ENCODE peak calls at places on chromosome 14, in eight cellular contexts. I, O, P, U, J, N, C and F are unnamed samples.

GRCh38 chr14:96039633-96040311 is 610 bp downstream of the C14orf132 start:
- DNase-seq in I (no peak), O (peak), P (no peak), U (peak), J (no peak), N (no peak), C (peak), F (no peak)

GRCh38 chr14:92516966-92517350 is 3.4 kb downstream of the RIN3 start:
- DNase-seq in I (no peak), O (no peak), P (no peak), U (no peak), J (peak), N (no peak), C (no peak), F (no peak)

GRCh38 chr14:62209287-62209899 is 447.2 kb downstream of the SNAPC1 start:
- DNase-seq in I (no peak), O (no peak), P (no peak), U (peak), J (no peak), N (no peak), C (peak), F (no peak)

GRCh38 chr14:67240168-67240932 is 885 bp upstream of the PALS1 start:
- DNase-seq in I (no peak), O (peak), P (no peak), U (peak), J (peak), N (no peak), C (no peak), F (peak)

GRCh38 chr14:74618078-74618952 is 6.3 kb upstream of the LTBP2 start:
- DNase-seq in I (peak), O (peak), P (peak), U (peak), J (peak), N (peak), C (peak), F (no peak)

GRCh38 chr14:51482112-51482511 is 169.6 kb upstream of the FRMD6 start:
- DNase-seq in I (no peak), O (no peak), P (no peak), U (no peak), J (no peak), N (no peak), C (no peak), F (no peak)

GRCh38 chr14:91272341-91273272 is 28.1 kb upstream of the GPR68 start:
- DNase-seq in I (no peak), O (no peak), P (no peak), U (no peak), J (no peak), N (no peak), C (no peak), F (no peak)

GRCh38 chr14:87628129-87628528 is 364.9 kb downstream of the GALC start:
- DNase-seq in I (no peak), O (peak), P (no peak), U (peak), J (no peak), N (no peak), C (peak), F (peak)

GRCh38 chr14:85252011-85252410 is 277.9 kb upstream of the FLRT2 start:
- DNase-seq in I (no peak), O (no peak), P (no peak), U (peak), J (no peak), N (no peak), C (peak), F (no peak)

GRCh38 chr14:69880851-69881250 is 1.6 kb downstream of the SMOC1 start:
- DNase-seq in I (no peak), O (no peak), P (no peak), U (no peak), J (no peak), N (no peak), C (no peak), F (no peak)
- H3K4me3 ChIP-seq in I (no peak), O (peak), P (no peak), U (no peak), J (peak), N (no peak), C (no peak), F (no peak)

DNA sequence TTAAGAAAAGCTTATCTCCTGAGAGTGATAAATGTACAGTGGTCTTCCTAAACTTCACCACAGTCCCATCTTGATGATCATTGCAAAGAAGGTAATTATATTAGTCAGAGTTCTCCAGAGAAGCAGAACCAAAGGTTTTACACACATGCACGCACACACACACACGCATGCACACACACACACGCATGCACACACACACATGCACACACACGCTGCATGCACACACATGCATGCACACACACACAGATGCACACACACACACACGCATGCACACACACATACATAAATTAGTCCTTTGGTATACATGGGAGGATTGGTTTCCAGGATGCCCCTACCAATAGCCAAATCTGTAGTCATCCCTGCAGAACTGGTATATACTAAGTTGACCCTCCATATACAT is 580 bp downstream of the OR4E2 start:
- DNase-seq in I (no peak), O (no peak), P (no peak), U (no peak), J (no peak), N (no peak), C (no peak), F (no peak)
- H3K4me3 ChIP-seq in I (no peak), O (no peak), P (no peak), U (no peak), J (no peak), N (no peak), C (no peak), F (no peak)

DNA sequence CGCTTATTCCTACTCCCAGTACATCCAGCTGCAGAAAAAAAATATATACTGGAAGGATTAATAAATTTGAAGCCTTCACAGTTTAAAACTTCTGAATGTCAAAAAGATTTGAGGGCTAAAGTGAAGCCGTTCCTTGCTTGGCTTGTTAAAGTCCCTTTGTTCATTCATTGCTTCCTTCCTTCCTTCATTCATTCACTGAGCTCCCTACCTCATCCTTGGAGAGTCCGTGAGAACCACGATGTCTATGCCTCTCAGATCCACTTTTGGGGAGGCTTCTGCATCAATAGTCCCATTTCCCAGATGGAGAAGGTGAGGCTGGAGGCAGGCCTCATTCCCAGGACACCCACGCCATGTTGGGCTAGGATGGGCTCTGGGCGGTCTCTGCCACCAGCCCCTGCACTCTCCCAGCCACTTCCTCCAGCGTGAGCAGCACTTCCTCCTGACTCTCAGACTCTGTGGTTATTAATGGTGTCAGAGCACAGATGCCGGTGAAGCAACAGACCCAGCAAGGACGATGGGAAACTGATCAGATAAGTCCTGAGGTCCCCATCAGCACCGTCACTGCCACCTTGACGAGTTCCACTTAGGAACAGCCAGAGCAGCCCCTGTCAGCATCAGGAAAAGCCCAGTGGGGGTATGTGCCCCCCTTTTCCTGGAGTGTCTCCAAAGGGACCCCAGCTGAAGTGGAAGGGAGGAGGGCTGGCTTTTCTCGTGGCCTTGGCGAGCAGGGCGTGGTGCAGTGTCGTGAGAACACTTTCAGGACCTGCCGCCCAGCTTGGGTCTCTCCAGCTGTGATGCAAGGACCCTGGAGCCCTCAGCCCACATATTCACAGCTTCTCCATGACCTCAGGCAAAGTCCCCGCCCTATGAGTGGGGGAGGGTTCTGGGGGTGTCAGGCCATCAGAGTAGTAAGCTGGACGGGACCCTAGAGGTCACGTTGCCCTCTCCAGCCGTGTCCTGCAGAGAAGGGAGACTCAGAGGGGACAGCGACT is 21.2 kb downstream of the ASB2 start:
- DNase-seq in I (peak), O (no peak), P (peak), U (no peak), J (peak), N (no peak), C (no peak), F (no peak)
- H3K4me3 ChIP-seq in I (peak), O (no peak), P (no peak), U (no peak), J (peak), N (no peak), C (no peak), F (no peak)

DNA sequence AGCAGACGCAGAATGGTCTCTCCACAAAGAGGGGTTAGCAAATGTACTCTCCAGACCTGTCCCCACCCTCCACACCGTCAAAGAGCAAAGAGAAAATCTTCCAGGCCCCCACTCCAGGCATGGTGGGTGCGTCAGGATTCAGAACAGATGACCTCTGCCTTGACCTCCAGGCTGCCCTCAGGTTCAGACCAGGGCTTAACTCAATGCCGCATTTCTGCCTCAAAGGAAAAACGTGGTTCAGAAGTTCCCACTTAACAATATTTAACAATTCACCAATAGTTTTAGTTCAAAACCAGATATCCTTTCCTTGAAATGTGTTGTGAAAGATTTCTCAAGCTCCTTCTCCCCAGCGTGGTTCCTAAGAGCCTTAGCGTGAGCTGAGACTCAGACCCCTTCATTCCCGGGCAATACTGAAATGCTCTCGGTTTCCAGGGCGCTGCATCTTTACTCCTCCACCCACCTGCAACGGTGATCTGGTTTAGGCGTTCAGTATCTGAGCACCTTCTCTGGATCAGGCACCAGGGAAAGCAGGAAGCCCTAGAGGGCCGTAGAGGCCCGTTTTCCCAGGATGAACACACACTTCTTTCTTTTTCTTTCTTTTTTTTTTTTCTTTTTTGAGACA is 22.9 kb downstream of the HSP90AA1 start:
- DNase-seq in I (no peak), O (no peak), P (no peak), U (no peak), J (peak), N (no peak), C (no peak), F (no peak)
- H3K4me3 ChIP-seq in I (no peak), O (no peak), P (no peak), U (no peak), J (no peak), N (no peak), C (no peak), F (no peak)

GRCh38 chr14:24399981-24400718 is 1.3 kb downstream of the NYNRIN start:
- DNase-seq in I (no peak), O (peak), P (no peak), U (no peak), J (no peak), N (no peak), C (no peak), F (no peak)
- H3K4me3 ChIP-seq in I (no peak), O (peak), P (peak), U (peak), J (no peak), N (no peak), C (peak), F (peak)

DNA sequence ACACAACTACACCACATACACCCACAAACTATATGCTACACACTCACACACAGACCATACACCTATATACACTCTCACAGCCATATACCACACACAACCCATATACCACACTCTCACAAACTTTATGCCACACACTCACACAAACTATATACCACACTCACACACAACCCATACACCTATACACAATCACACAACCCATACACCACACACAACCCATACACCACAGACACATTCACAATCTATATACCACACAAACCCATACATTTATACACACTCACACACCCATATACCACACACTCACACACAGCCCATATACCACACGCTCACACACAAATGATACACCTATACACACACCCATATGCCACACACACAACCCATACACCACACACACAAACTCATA is 163.3 kb downstream of the TMEM121 start:
- DNase-seq in I (no peak), O (no peak), P (no peak), U (no peak), J (no peak), N (no peak), C (no peak), F (no peak)
- H3K4me3 ChIP-seq in I (no peak), O (no peak), P (no peak), U (no peak), J (no peak), N (no peak), C (no peak), F (no peak)

DNA sequence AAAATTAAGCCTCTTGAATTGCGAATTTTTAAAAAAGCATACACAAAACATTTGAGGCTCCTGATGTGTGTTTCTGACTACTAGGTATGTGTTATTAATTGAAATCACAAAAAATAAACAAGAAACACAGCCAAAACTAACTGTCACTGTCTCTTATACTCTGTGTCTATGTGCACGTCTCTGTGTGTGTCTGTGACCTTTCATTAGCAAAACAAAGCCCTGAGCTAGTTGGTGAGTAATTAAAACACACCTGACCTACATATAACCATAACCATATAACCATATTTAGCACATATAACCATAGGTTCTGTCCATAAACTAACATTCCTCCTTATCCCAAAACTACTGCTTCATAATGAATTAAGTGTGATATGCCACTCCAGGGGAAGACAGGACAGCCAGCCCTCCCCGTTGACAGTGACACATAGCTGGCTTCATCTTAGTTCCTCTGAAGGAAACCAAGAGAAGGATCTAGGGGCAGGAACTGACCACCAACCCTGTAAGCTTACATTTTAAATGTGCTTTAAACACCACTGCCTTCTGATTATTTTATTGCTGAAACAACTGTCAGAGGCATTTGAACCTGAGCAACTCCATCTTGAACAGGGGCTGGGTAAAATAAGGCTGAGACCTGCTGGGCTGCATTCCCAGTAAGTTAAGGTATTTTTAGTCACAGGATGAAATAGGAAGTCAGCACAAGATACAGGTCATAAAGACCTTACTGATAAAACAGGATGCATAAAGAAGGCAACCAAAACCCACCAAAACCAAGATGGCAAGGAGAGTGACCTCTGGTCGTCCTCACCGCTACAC is 106.7 kb downstream of the PPP2R5E start:
- DNase-seq in I (no peak), O (no peak), P (no peak), U (no peak), J (no peak), N (no peak), C (no peak), F (no peak)
- H3K4me3 ChIP-seq in I (peak), O (no peak), P (no peak), U (no peak), J (no peak), N (no peak), C (no peak), F (no peak)